ENCODE peak calls at places on chromosome 20, in five cellular contexts. Y is GM04503, B is neuronal stem cell, H is lower lobe of right lung, N is kidney tubule cell. W is an unnamed sample.

GRCh38 chr20:63765082-63765873 is 25.7 kb downstream of the SLC2A4RG start:
- DNase-seq in Y (no peak), B (no peak), H (no peak), N (no peak), W (no peak)

GRCh38 chr20:986733-987355 is 15.3 kb downstream of the RSPO4 start:
- DNase-seq in Y (no peak), B (no peak), H (no peak), N (peak; percentile 48), W (peak; percentile 15)

GRCh38 chr20:415820-416322 is 7.8 kb downstream of the RBCK1 start:
- DNase-seq in Y (no peak), B (no peak), H (peak; percentile 72), N (peak; percentile 38), W (no peak)

GRCh38 chr20:25484224-25484846 is 76.9 kb downstream of the GINS1 start:
- DNase-seq in Y (no peak), B (no peak), H (no peak), N (no peak), W (no peak)

GRCh38 chr20:32448306-32449056 is 90.3 kb downstream of the ASXL1 start:
- DNase-seq in Y (no peak), B (no peak), H (no peak), N (no peak), W (no peak)

GRCh38 chr20:19392344-19393140 is 180.1 kb downstream of the SLC24A3 start:
- DNase-seq in Y (no peak), B (no peak), H (no peak), N (no peak), W (no peak)

GRCh38 chr20:61922411-61922810 is 143.3 kb downstream of the TAF4 start:
- DNase-seq in Y (no peak), B (no peak), H (peak; percentile 20), N (no peak), W (no peak)

GRCh38 chr20:53149652-53150205 is 177.6 kb downstream of the TSHZ2 start:
- DNase-seq in Y (no peak), B (no peak), H (no peak), N (peak; percentile 75), W (no peak)

GRCh38 chr20:9068896-9069663 is at the start of gene PLCB4:
- DNase-seq in Y (no peak), B (peak; percentile 48), H (peak; percentile 56), N (peak; percentile 95), W (peak; percentile 51)

GRCh38 chr20:60529149-60529548 is 570.9 kb downstream of the CDH26 start:
- DNase-seq in Y (no peak), B (no peak), H (no peak), N (no peak), W (no peak)

GRCh38 chr20:17557675-17558006 is 12.2 kb upstream of the DSTN start:
- DNase-seq in Y (no peak), B (no peak), H (no peak), N (peak; percentile 83), W (no peak)

GRCh38 chr20:15195378-15195777 is 858.0 kb upstream of the FLRT3 start:
- DNase-seq in Y (no peak), B (no peak), H (no peak), N (no peak), W (no peak)

GRCh38 chr20:841568-842546 is 8.3 kb downstream of the FAM110A start:
- DNase-seq in Y (no peak), B (no peak), H (peak; percentile 80), N (no peak), W (peak; percentile 45)

GRCh38 chr20:60354181-60354580 is 396.0 kb downstream of the CDH26 start:
- DNase-seq in Y (no peak), B (no peak), H (no peak), N (no peak), W (no peak)

GRCh38 chr20:36543187-36544133 is 2.1 kb downstream of the MYL9 start:
- DNase-seq in Y (peak; percentile 73), B (no peak), H (no peak), N (peak; percentile 52), W (peak; percentile 94)

GRCh38 chr20:60372282-60372681 is 414.1 kb downstream of the CDH26 start:
- DNase-seq in Y (no peak), B (no peak), H (no peak), N (no peak), W (no peak)

GRCh38 chr20:40810336-40810735 is 121.3 kb upstream of the MAFB start:
- DNase-seq in Y (no peak), B (no peak), H (no peak), N (no peak), W (no peak)

GRCh38 chr20:62928246-62928939 is 2.1 kb upstream of the DIDO1 start:
- DNase-seq in Y (no peak), B (no peak), H (peak; percentile 18), N (peak; percentile 15), W (no peak)

GRCh38 chr20:34108616-34109174 is 3.3 kb downstream of the EIF2S2 start:
- DNase-seq in Y (no peak), B (no peak), H (no peak), N (no peak), W (no peak)

GRCh38 chr20:13180986-13181889 is 39.8 kb upstream of the ISM1 start:
- DNase-seq in Y (no peak), B (no peak), H (no peak), N (no peak), W (no peak)

GRCh38 chr20:32971703-32972161 is 32.5 kb downstream of the SUN5 start:
- DNase-seq in Y (no peak), B (no peak), H (no peak), N (no peak), W (peak; percentile 30)

GRCh38 chr20:58128635-58129625 is 99.5 kb downstream of the ANKRD60 start:
- DNase-seq in Y (no peak), B (no peak), H (no peak), N (no peak), W (no peak)

GRCh38 chr20:33684533-33685327 is 1.5 kb downstream of the E2F1 start:
- DNase-seq in Y (no peak), B (no peak), H (no peak), N (no peak), W (peak; percentile 44)

GRCh38 chr20:46311039-46311650 is 2.8 kb upstream of the CDH22 start:
- DNase-seq in Y (no peak), B (no peak), H (no peak), N (no peak), W (no peak)

GRCh38 chr20:25282796-25283195 is 34.9 kb downstream of the PYGB start:
- DNase-seq in Y (no peak), B (no peak), H (peak; percentile 40), N (no peak), W (peak; percentile 57)

GRCh38 chr20:3165473-3166337 is 6.0 kb upstream of the FASTKD5 start:
- DNase-seq in Y (no peak), B (no peak), H (peak; percentile 55), N (no peak), W (peak; percentile 75)

GRCh38 chr20:37344506-37345338 is 1.2 kb upstream of the SRC start:
- DNase-seq in Y (no peak), B (no peak), H (peak; percentile 77), N (peak; percentile 82), W (peak; percentile 69)

GRCh38 chr20:45578151-45578660 is 878 bp downstream of the WFDC8 start:
- DNase-seq in Y (no peak), B (peak; percentile 56), H (no peak), N (no peak), W (no peak)

GRCh38 chr20:53579581-53580375 is 13.9 kb downstream of the ZNF217 start:
- DNase-seq in Y (peak; percentile 54), B (no peak), H (peak; percentile 42), N (peak; percentile 50), W (no peak)

GRCh38 chr20:41738584-41739193 is 120.5 kb upstream of the CHD6 start:
- DNase-seq in Y (no peak), B (peak; percentile 41), H (peak; percentile 51), N (peak; percentile 57), W (no peak)

GRCh38 chr20:35650632-35651031 is 14.1 kb downstream of the CPNE1 start:
- DNase-seq in Y (no peak), B (no peak), H (no peak), N (no peak), W (no peak)

GRCh38 chr20:17856024-17856564 is 112.5 kb downstream of the SNX5 start:
- DNase-seq in Y (no peak), B (no peak), H (no peak), N (no peak), W (peak; percentile 48)

GRCh38 chr20:19427913-19428800 is 215.7 kb downstream of the SLC24A3 start:
- DNase-seq in Y (no peak), B (no peak), H (no peak), N (no peak), W (no peak)

W was measured in aorta.